ENCODE peak calls at places on chromosome 10, in seven cellular contexts. N, S, V, W, Q, X and I are unnamed samples.

GRCh38 chr10:126387041-126387908 is 1.0 kb downstream of the ADAM12 start:
- DNase-seq in N (peak; percentile 41), S (peak; percentile 72), V (peak; percentile 71), W (peak; percentile 70), Q (no peak), X (peak; percentile 56), I (no peak)

GRCh38 chr10:58513189-58514101 is 773 bp downstream of the BICC1 start:
- DNase-seq in N (peak; percentile 75), S (peak; percentile 84), V (no peak), W (peak; percentile 45), Q (no peak), X (peak; percentile 31), I (peak; percentile 87)

GRCh38 chr10:14707441-14707840 is 67.3 kb downstream of the FAM107B start:
- DNase-seq in N (no peak), S (no peak), V (no peak), W (no peak), Q (no peak), X (no peak), I (no peak)

GRCh38 chr10:118832242-118832651 is 77.5 kb upstream of the CACUL1 start:
- DNase-seq in N (peak; percentile 52), S (peak; percentile 13), V (no peak), W (peak; percentile 57), Q (no peak), X (peak; percentile 37), I (no peak)

GRCh38 chr10:3655528-3655927 is 129.5 kb downstream of the KLF6 start:
- DNase-seq in N (no peak), S (no peak), V (no peak), W (no peak), Q (no peak), X (no peak), I (no peak)

GRCh38 chr10:95474228-95475002 is 86.8 kb downstream of the SORBS1 start:
- DNase-seq in N (peak; percentile 59), S (no peak), V (no peak), W (no peak), Q (no peak), X (no peak), I (no peak)

GRCh38 chr10:66187096-66187733 is 738.6 kb upstream of the LRRTM3 start:
- DNase-seq in N (no peak), S (no peak), V (no peak), W (no peak), Q (no peak), X (no peak), I (no peak)

GRCh38 chr10:50480054-50481007 is 143.4 kb downstream of the SGMS1 start:
- DNase-seq in N (no peak), S (no peak), V (no peak), W (no peak), Q (no peak), X (no peak), I (no peak)

GRCh38 chr10:6543431-6544005 is 36.6 kb downstream of the PRKCQ start:
- DNase-seq in N (no peak), S (no peak), V (no peak), W (peak; percentile 11), Q (no peak), X (no peak), I (no peak)

GRCh38 chr10:101485681-101486554 is 102.1 kb downstream of the POLL start:
- DNase-seq in N (no peak), S (no peak), V (no peak), W (peak; percentile 9), Q (no peak), X (no peak), I (no peak)

GRCh38 chr10:46020871-46021553 is 9.4 kb downstream of the NCOA4 start:
- DNase-seq in N (no peak), S (peak; percentile 89), V (no peak), W (no peak), Q (no peak), X (no peak), I (no peak)

GRCh38 chr10:52818019-52818418 is 45.4 kb upstream of the MBL2 start:
- DNase-seq in N (no peak), S (peak; percentile 59), V (no peak), W (no peak), Q (peak; percentile 41), X (no peak), I (no peak)

GRCh38 chr10:24513155-24513554 is 210.5 kb downstream of the ARHGAP21 start:
- DNase-seq in N (no peak), S (peak; percentile 34), V (no peak), W (no peak), Q (no peak), X (no peak), I (no peak)

GRCh38 chr10:31031205-31031665 is 430 bp downstream of the ZNF438 start:
- DNase-seq in N (no peak), S (no peak), V (no peak), W (no peak), Q (no peak), X (peak; percentile 87), I (no peak)

GRCh38 chr10:125083576-125083920 is 76.8 kb downstream of the CTBP2 start:
- DNase-seq in N (no peak), S (peak; percentile 97), V (no peak), W (no peak), Q (no peak), X (peak; percentile 55), I (no peak)

GRCh38 chr10:24457661-24458318 is 248.9 kb downstream of the KIAA1217 start:
- DNase-seq in N (no peak), S (no peak), V (peak; percentile 94), W (no peak), Q (no peak), X (peak; percentile 40), I (peak; percentile 77)

GRCh38 chr10:64573625-64574325 is 1052.6 kb downstream of the REEP3 start:
- DNase-seq in N (no peak), S (no peak), V (no peak), W (no peak), Q (no peak), X (no peak), I (no peak)

GRCh38 chr10:82953909-82954308 is 1078.9 kb downstream of the NRG3 start:
- DNase-seq in N (no peak), S (no peak), V (no peak), W (no peak), Q (no peak), X (no peak), I (no peak)

GRCh38 chr10:109770000-109770399 is 153.3 kb downstream of the XPNPEP1 start:
- DNase-seq in N (no peak), S (no peak), V (no peak), W (no peak), Q (no peak), X (no peak), I (no peak)

GRCh38 chr10:14625210-14625621 is 149.5 kb downstream of the FAM107B start:
- DNase-seq in N (no peak), S (no peak), V (no peak), W (no peak), Q (no peak), X (no peak), I (no peak)

GRCh38 chr10:13877154-13877909 is 290.6 kb downstream of the PRPF18 start:
- DNase-seq in N (peak; percentile 57), S (peak; percentile 57), V (no peak), W (no peak), Q (no peak), X (peak; percentile 43), I (no peak)

GRCh38 chr10:120414946-120415345 is 42.1 kb upstream of the PLPP4 start:
- DNase-seq in N (no peak), S (no peak), V (no peak), W (no peak), Q (no peak), X (no peak), I (no peak)

DNA sequence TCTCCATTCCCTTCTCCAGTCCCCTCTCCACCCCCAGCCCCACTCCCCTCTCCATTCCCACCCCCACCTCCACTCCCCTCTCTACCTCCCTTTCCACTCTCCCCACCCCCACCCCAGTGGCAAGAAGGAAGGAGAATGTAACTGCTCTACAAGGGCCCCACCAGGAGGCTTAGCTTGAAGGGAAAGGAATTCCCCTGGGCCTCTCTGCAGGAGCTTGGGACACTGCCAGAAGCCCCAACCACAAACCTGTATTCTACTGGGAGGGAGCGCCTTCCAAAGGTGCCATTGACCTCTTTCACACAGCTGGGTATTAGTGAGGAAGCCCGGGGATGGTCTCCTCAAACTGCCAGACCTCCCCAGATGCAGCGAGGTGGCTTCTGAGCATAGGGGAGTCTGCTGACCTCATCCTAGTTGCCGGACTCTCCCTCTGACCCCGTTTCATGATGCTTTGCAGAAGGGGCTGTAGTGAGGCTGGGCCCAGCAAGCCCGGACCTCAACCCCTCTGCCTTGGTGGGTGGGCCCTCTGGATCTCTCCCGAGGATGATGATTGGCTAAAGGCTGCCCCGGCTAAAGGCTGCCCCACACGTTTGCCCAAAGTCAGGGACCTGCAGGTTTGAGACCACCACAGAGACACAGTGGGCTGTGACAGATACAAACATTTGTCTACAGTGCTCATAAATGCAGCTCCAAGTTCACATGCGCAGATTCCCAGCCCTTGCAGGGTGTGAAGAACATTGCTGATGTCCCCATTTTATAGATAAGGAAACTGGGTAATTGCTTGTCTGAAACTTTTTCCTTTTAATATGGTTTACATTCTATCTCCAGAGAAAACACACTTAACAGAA is 2.9 kb downstream of the DEPP1 start:
- DNase-seq in N (peak; percentile 73), S (peak; percentile 76), V (no peak), W (peak; percentile 51), Q (peak; percentile 23), X (peak; percentile 74), I (peak; percentile 73)
- TF ChIP-seq POLR2A in N (peak; percentile 2), S (no peak), V (peak; percentile 82), W (peak; percentile 3), Q (no peak), X (no peak), I (no peak)

GRCh38 chr10:79163663-79163970 is 94.9 kb downstream of the ZMIZ1 start:
- DNase-seq in N (no peak), S (no peak), V (no peak), W (no peak), Q (no peak), X (no peak), I (no peak)

GRCh38 chr10:79161557-79161956 is 92.8 kb downstream of the ZMIZ1 start:
- DNase-seq in N (no peak), S (no peak), V (no peak), W (no peak), Q (no peak), X (no peak), I (no peak)

GRCh38 chr10:79162861-79163662 is 94.3 kb downstream of the ZMIZ1 start:
- DNase-seq in N (no peak), S (peak; percentile 54), V (peak; percentile 70), W (no peak), Q (no peak), X (no peak), I (no peak)

GRCh38 chr10:79160191-79160590 is 91.4 kb downstream of the ZMIZ1 start:
- DNase-seq in N (no peak), S (no peak), V (no peak), W (no peak), Q (no peak), X (no peak), I (no peak)

GRCh38 chr10:79162022-79162421 is 93.3 kb downstream of the ZMIZ1 start:
- DNase-seq in N (no peak), S (no peak), V (no peak), W (no peak), Q (no peak), X (no peak), I (peak; percentile 70)
- H3K36me3 ChIP-seq in N (peaks cover 36% of the 10 kb centered on the region), S (peaks cover 33% of the 10 kb centered on the region), V (no peaks in the 10 kb centered on the region), W (no peaks in the 10 kb centered on the region), Q (no peaks in the 10 kb centered on the region), X (peaks cover 23% of the 10 kb centered on the region), I (peaks cover 33% of the 10 kb centered on the region)

GRCh38 chr10:34222359-34222758 is 592.7 kb downstream of the PARD3 start:
- DNase-seq in N (no peak), S (no peak), V (no peak), W (no peak), Q (no peak), X (no peak), I (no peak)
- TF ChIP-seq CTCF in N (no peak), S (no peak), V (no peak), W (no peak), Q (no peak), X (no peak), I (no peak)

GRCh38 chr10:70887804-70888800 is at the start of gene PCBD1:
- DNase-seq in N (peak; percentile 38), S (peak; percentile 36), V (no peak), W (peak; percentile 86), Q (peak; percentile 54), X (peak; percentile 86), I (peak; percentile 85)
- TF ChIP-seq POLR2A in N (no peak), S (no peak), V (no peak), W (peak; percentile 40), Q (peak; percentile 51), X (no peak), I (no peak)